ENCODE peak calls at places on chromosomes 7 and 10, in four cellular contexts. Z is neural progenitor cell, M is heart left ventricle, F is GM13976. Q is an unnamed sample.

GRCh38 chr7:87058739-87059524 is 522 bp downstream of the ELAPOR2 start:
- DNase-seq in M (no peak), Z (peak; percentile 31), F (no peak), Q (peak; percentile 62)

GRCh38 chr7:131300572-131301466 is 26.9 kb upstream of the MKLN1 start:
- DNase-seq in M (peak; percentile 39), F (no peak), Z (peak; percentile 29), Q (no peak)

GRCh38 chr7:2668401-2668800 is 19.6 kb upstream of the AMZ1 start:
- DNase-seq in Z (no peak), F (no peak), M (no peak), Q (no peak)

GRCh38 chr7:28020302-28020940 is 160.2 kb downstream of the JAZF1 start:
- DNase-seq in Z (peak; percentile 85), M (peak; percentile 71), F (peak; percentile 71), Q (peak; percentile 57)

GRCh38 chr7:116340201-116340847 is 130.0 kb downstream of the TES start:
- DNase-seq in M (no peak), F (no peak), Z (no peak), Q (no peak)

GRCh38 chr7:151299530-151299929 is 42.1 kb upstream of the NUB1 start:
- DNase-seq in M (no peak), Z (no peak), F (no peak), Q (no peak)

GRCh38 chr7:26292768-26293560 is 1.3 kb downstream of the SNX10 start:
- DNase-seq in Z (peak; percentile 30), M (no peak), F (no peak), Q (no peak)

GRCh38 chr7:24764972-24765744 is 7.9 kb upstream of the GSDME start:
- DNase-seq in Z (no peak), M (no peak), F (no peak), Q (no peak)

GRCh38 chr10:61475449-61475873 is 22.3 kb upstream of the TMEM26 start:
- DNase-seq in M (no peak), Z (no peak), F (no peak), Q (no peak)

GRCh38 chr10:69807696-69808095 is 6.0 kb downstream of the COL13A1 start:
- DNase-seq in Z (no peak), M (no peak), F (no peak), Q (no peak)

GRCh38 chr7:11213246-11213645 is 239.6 kb downstream of the PHF14 start:
- DNase-seq in Z (no peak), F (no peak), M (no peak), Q (no peak)

GRCh38 chr7:129855234-129855673 is 97.5 kb downstream of the UBE2H start:
- DNase-seq in Z (no peak), M (no peak), F (no peak), Q (no peak)

GRCh38 chr7:79185605-79186004 is 267.9 kb downstream of the MAGI2 start:
- DNase-seq in F (no peak), Z (no peak), M (no peak), Q (no peak)

GRCh38 chr10:90642136-90642535 is 215.7 kb downstream of the HTR7 start:
- DNase-seq in Z (no peak), F (no peak), M (no peak), Q (no peak)

GRCh38 chr7:101216001-101216859 is 1.2 kb downstream of the PLOD3 start:
- DNase-seq in Z (no peak), F (no peak), M (no peak), Q (peak; percentile 17)

DNA sequence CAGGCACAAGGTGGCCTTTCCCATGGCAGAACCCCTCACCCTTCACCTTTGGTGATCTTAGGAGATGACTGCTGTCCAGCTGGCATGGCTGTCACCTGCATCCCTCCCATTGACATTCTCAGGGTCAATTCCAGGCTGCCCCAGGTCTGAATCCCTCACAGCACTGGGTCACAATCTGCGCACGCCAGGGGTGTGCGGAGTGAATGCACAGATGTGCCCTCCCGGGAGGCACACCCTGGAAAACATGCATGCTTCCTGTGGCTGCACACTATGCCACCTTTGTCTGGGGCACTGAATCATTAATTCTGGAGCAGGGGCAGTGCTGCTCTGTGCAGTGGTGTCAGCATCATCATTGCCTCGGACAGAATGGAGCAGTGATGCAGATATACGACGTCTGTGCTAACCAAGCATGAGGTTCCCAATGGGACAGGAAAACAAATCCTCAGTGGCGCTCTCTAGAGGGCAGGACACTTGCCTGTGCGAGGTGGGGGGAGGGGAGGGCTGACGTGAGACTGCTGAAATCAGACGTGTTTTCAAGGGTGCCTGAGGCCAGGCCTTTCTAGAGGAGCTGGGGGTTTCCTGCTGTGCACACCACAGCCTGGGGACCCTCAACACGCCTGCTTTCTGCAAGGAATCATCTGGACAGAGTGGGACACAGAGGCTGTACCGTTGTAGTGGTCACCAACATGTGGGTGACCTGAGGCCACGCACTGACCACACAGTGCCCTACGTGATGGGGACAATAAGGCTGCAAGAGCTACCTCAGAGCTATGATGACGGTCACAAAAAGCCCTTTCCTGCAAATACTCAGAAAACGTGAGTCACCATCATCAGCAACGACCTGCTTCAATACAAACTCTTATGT is 77.9 kb downstream of the HIPK2 start:
- DNase-seq in M (no peak), F (no peak), Z (peak; percentile 37), Q (no peak)
- TF ChIP-seq CTCF in M (peak; percentile 12), F (no peak), Z (peak; percentile 33), Q (no peak)

GRCh38 chr10:14823966-14824365 is 13.9 kb downstream of the CDNF start:
- DNase-seq in Z (no peak), F (no peak), M (no peak), Q (no peak)

GRCh38 chr10:14820775-14821154 is 17.1 kb downstream of the CDNF start:
- DNase-seq in M (no peak), Z (no peak), F (no peak), Q (no peak)

GRCh38 chr10:14821635-14822375 is 16.0 kb downstream of the CDNF start:
- DNase-seq in F (no peak), Z (no peak), M (no peak), Q (no peak)

GRCh38 chr10:14822879-14823755 is 14.7 kb downstream of the CDNF start:
- DNase-seq in M (peak; percentile 32), F (peak; percentile 66), Z (peak; percentile 61), Q (peak; percentile 39)

DNA sequence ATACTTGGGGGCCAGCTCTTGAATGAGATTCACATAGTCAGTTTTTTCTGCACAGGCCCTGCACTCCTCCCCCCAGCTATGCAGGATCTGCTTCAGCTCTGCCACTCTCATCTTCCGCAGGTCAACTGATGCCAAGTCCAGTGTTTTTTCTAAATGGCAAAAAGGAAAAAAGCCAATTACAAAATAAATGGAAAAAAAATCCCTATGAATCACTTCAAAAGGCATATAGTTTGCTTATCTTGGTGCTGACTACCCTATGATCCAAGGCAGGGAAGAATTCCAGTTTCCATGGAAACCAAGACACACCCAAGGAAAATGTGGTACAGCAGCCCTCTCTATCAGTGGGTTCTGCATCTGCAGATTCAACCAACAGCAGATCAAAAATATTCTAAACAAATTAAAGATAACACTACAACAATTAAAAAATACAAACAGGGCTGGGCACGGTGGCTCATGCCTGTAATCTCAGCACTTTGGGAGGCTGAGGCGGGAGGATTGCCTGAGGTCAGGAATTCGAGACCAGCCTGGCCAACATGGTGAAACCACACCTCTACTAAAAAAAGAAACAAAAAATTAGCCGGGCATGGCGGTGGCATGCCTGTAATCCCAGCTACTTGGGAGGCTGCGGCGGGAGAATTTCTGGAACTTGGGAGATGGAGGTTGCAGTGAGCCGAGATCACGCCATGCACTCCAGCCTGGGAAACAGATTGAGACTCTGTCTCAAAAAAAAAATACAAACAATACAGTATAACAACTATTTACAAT is 17.6 kb downstream of the CDNF start:
- DNase-seq in M (no peak), F (no peak), Z (no peak), Q (no peak)
- TF ChIP-seq CTCF in M (no peak), F (no peak), Z (no peak), Q (no peak)

GRCh38 chr10:94197241-94197640 is 165.5 kb downstream of the NOC3L start:
- DNase-seq in M (no peak), F (no peak), Z (no peak), Q (no peak)

GRCh38 chr10:94192333-94192732 is 170.4 kb downstream of the NOC3L start:
- DNase-seq in Z (no peak), F (no peak), M (no peak), Q (no peak)

GRCh38 chr10:94193466-94193924 is 169.2 kb downstream of the NOC3L start:
- DNase-seq in F (no peak), M (no peak), Z (peak; percentile 13), Q (no peak)

GRCh38 chr10:94192974-94193373 is 169.8 kb downstream of the NOC3L start:
- DNase-seq in Z (peak; percentile 8), F (no peak), M (no peak), Q (no peak)

DNA sequence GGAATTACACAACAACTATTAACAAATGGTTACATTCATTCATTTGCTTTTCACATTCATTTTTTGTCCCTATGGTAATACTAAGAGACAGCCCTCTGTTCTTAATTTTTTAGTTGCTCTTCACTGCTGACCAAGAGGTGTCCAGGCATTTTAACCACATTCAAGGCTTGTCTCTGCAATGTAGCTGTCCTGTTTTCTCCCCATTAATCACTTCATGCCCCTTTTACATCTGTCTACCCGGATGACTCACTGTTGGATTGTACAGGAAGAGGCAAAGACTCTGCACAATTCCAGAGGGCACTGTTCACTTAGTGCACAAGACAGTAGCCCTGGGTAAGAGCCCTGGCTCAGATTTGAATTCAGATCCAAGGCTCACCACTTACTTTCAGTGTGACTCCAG is 168.5 kb downstream of the NOC3L start:
- DNase-seq in F (no peak), M (no peak), Z (no peak), Q (no peak)
- TF ChIP-seq CTCF in F (no peak), M (no peak), Z (no peak), Q (no peak)

GRCh38 chr10:127715249-127715648 is 21.7 kb upstream of the FOXI2 start:
- DNase-seq in F (no peak), Z (no peak), M (no peak), Q (no peak)

GRCh38 chr10:127720142-127720541 is 16.8 kb upstream of the FOXI2 start:
- DNase-seq in F (no peak), M (no peak), Z (no peak), Q (no peak)

GRCh38 chr10:127720903-127721302 is 16.1 kb upstream of the FOXI2 start:
- DNase-seq in M (no peak), Z (no peak), F (no peak), Q (no peak)

DNA sequence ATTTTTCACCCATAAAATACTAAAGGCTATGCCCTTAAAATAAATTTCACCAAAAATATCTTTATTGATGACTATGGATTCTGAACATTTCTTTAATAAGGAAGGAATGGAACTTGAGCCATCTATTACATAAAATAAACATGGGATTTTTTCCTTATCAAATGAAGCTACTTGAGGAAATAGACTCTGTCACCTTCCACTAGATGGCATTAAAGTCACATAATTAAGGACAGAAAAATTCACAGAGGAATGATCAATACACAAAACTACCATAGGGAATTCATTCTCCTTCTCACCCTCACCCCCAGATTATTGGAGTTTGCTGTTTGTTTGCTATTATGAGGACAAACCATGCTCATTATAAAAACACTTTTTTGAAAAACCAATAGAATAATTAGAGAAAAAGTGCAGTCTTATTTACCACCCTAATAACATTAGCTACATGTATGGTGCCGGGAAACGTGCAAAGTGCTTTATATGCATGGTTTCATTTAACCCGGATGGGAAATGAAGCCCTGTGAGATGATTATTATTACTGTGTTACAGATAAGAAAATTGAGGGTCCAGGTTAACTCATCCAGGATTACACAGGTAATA is 21.1 kb upstream of the FOXI2 start:
- DNase-seq in Z (peak; percentile 53), M (no peak), F (peak; percentile 26), Q (no peak)
- TF ChIP-seq CTCF in Z (peak; percentile 72), M (peak; percentile 67), F (peak; percentile 11), Q (peak; percentile 48)

DNA sequence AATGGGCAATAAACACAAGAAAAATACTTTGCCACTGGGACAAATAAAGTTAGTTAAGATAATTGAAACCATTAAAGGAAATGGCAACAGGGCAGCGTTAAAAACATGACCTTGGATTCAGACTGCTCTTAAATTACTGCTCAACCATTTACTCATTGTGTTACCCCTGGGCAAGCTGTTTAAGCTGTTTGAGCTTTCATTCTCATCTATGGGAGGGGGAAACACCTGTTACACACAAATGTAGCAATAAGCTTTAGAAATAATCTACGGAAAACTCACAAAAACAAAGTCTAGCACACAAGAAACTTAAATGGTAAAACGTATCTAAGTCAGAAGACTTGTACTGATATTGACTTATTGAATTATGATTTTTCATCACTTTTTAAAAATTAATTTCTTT is 137.1 kb downstream of the KMT2E start:
- DNase-seq in Z (no peak), F (no peak), M (no peak), Q (no peak)
- TF ChIP-seq CTCF in Z (no peak), F (no peak), M (no peak), Q (no peak)